ENCODE peak calls at places on chromosome 5, in seven cellular contexts. U, A, W, J, S, K and B are unnamed samples.

GRCh38 chr5:172688735-172689572 is 47.9 kb downstream of the NEURL1B start:
- DNase-seq in K (no peak), A (no peak), J (no peak), W (peak; percentile 97), U (no peak), S (peak; percentile 63), B (no peak)

GRCh38 chr5:73135429-73136276 is 15.3 kb downstream of the TMEM171 start:
- DNase-seq in S (peak; percentile 35), A (peak; percentile 31), U (no peak), K (peak; percentile 18), J (peak; percentile 30), W (no peak), B (no peak)

GRCh38 chr5:15690611-15691010 is 190.6 kb downstream of the FBXL7 start:
- DNase-seq in U (peak; percentile 34), J (peak; percentile 17), A (no peak), K (no peak), W (no peak), S (no peak), B (no peak)

GRCh38 chr5:176559683-176560082 is 10.5 kb downstream of the CDHR2 start:
- DNase-seq in U (no peak), A (peak; percentile 50), J (no peak), S (peak; percentile 33), K (no peak), W (peak; percentile 49), B (no peak)

GRCh38 chr5:11563822-11564221 is 340.4 kb downstream of the CTNND2 start:
- DNase-seq in W (no peak), A (no peak), S (no peak), U (no peak), J (no peak), K (peak; percentile 3), B (no peak)

GRCh38 chr5:160325716-160326115 is 13.4 kb upstream of the CCNJL start:
- DNase-seq in W (no peak), J (no peak), A (no peak), S (no peak), K (no peak), U (no peak), B (no peak)

GRCh38 chr5:160539431-160539830 is 117.8 kb downstream of the PTTG1 start:
- DNase-seq in U (peak; percentile 84), S (peak; percentile 6), W (no peak), J (no peak), K (no peak), A (no peak), B (no peak)

GRCh38 chr5:121841900-121842299 is 9.8 kb upstream of the FTMT start:
- DNase-seq in K (no peak), A (no peak), S (no peak), U (peak; percentile 2), W (no peak), J (peak; percentile 5), B (no peak)

GRCh38 chr5:52783226-52783959 is 4.3 kb upstream of the ITGA1 start:
- DNase-seq in S (peak; percentile 83), A (no peak), U (no peak), J (peak; percentile 41), K (no peak), W (peak; percentile 56), B (peak; percentile 46)

GRCh38 chr5:115859378-115859777 is 17.6 kb downstream of the AP3S1 start:
- DNase-seq in S (no peak), A (no peak), J (no peak), U (no peak), W (no peak), K (no peak), B (no peak)

GRCh38 chr5:124342027-124342471 is 404.4 kb downstream of the ZNF608 start:
- DNase-seq in J (peak; percentile 97), K (no peak), U (peak; percentile 89), A (no peak), S (no peak), W (no peak), B (no peak)

GRCh38 chr5:146345240-146345577 is 6.6 kb downstream of the POU4F3 start:
- DNase-seq in K (no peak), A (no peak), S (no peak), U (no peak), W (no peak), J (no peak), B (no peak)
- TF ChIP-seq EZH2 in K (no peak), A (no peak), S (no peak), U (no peak), W (no peak), J (no peak), B (no peak)

GRCh38 chr5:134148986-134149539 is 27.7 kb downstream of the SKP1 start:
- DNase-seq in K (peak; percentile 17), A (no peak), U (no peak), S (no peak), J (no peak), W (no peak), B (no peak)

GRCh38 chr5:134151723-134152122 is 25.0 kb downstream of the SKP1 start:
- DNase-seq in W (no peak), U (peak; percentile 14), S (no peak), J (no peak), A (no peak), K (no peak), B (no peak)

GRCh38 chr5:134153241-134153640 is 23.5 kb downstream of the SKP1 start:
- DNase-seq in A (no peak), J (no peak), S (no peak), U (no peak), K (no peak), W (no peak), B (no peak)

GRCh38 chr5:134149571-134150303 is 27.0 kb downstream of the SKP1 start:
- DNase-seq in J (no peak), A (no peak), U (peak; percentile 12), W (peak; percentile 82), S (peak; percentile 29), K (peak; percentile 94), B (no peak)

DNA sequence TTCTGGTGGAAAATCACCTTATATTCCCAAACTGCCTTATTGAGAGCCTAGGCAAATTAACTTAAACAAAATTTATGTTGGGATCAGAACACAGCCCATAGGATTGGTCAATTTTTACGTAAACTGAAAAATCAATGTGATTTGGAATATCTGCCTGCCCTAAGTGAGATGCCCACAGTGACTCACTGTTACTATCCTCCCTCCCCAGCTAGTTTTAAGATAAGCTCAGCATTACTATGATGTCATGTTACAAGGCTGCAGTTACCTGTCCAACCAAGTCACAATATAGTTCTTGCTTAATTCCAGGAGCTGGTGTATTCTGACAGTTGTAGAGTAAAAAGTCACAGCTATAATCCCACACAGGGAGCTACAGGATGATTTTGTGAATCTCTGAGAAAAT is 23.1 kb downstream of the SKP1 start:
- DNase-seq in A (no peak), U (peak; percentile 36), W (no peak), K (no peak), S (no peak), J (no peak), B (no peak)
- H3K4me1 ChIP-seq in A (no peaks in the 10 kb centered on the region), U (peaks cover 12% of the 10 kb centered on the region), W (peaks cover 12% of the 10 kb centered on the region), K (peaks cover 24% of the 10 kb centered on the region), S (no peaks in the 10 kb centered on the region), J (peaks cover 4% of the 10 kb centered on the region), B (no peaks in the 10 kb centered on the region)

GRCh38 chr5:180208435-180209081 is 453 bp downstream of the RASGEF1C start:
- DNase-seq in K (no peak), S (peak; percentile 6), U (no peak), J (no peak), A (no peak), W (no peak), B (no peak)
- TF ChIP-seq EZH2 in K (no peak), S (no peak), U (peak; percentile 52), J (peak; percentile 58), A (no peak), W (no peak), B (peak; percentile 72)

GRCh38 chr5:173689171-173689676 is 72.8 kb upstream of the BOD1 start:
- DNase-seq in J (no peak), K (peak; percentile 90), W (no peak), U (no peak), S (no peak), A (no peak), B (no peak)
- H3K4me1 ChIP-seq in J (no peaks in the 10 kb centered on the region), K (peaks cover 62% of the 10 kb centered on the region), W (no peaks in the 10 kb centered on the region), U (no peaks in the 10 kb centered on the region), S (no peaks in the 10 kb centered on the region), A (no peaks in the 10 kb centered on the region), B (no peaks in the 10 kb centered on the region)